ENCODE peak calls at places on chromosome 13, in seven cellular contexts. G, U, Y, K, X, C and W are unnamed samples.

GRCh38 chr13:94169783-94170513 is 309.5 kb downstream of the DCT start:
- DNase-seq in U (no peak), K (peak; percentile 11), G (no peak), X (no peak), C (peak; percentile 16), Y (no peak), W (peak; percentile 40)

GRCh38 chr13:30616927-30617314 is 799 bp upstream of the USPL1 start:
- DNase-seq in Y (peak; percentile 79), X (peak; percentile 88), G (peak; percentile 78), C (peak; percentile 95), U (peak; percentile 62), K (peak; percentile 91), W (peak; percentile 94)

GRCh38 chr13:99307648-99308339 is 595 bp upstream of the GPR183 start:
- DNase-seq in C (peak; percentile 81), Y (peak; percentile 76), X (peak; percentile 83), G (no peak), K (peak; percentile 92), U (no peak), W (peak; percentile 72)

GRCh38 chr13:30832377-30832776 is 73.7 kb upstream of the MEDAG start:
- DNase-seq in U (no peak), X (no peak), K (no peak), Y (no peak), G (no peak), C (no peak), W (no peak)

GRCh38 chr13:110447058-110447511 is 114.4 kb downstream of the RAB20 start:
- DNase-seq in X (peak; percentile 29), K (peak; percentile 85), C (peak; percentile 47), U (no peak), G (no peak), Y (peak; percentile 37), W (peak; percentile 70)

GRCh38 chr13:95337597-95337996 is 36.3 kb upstream of the ABCC4 start:
- DNase-seq in K (no peak), U (no peak), G (no peak), Y (no peak), C (no peak), X (no peak), W (no peak)

GRCh38 chr13:100399455-100399854 is 189.1 kb downstream of the GGACT start:
- DNase-seq in G (no peak), X (no peak), K (no peak), U (peak; percentile 70), C (no peak), Y (no peak), W (no peak)

GRCh38 chr13:75495938-75496337 is 14.0 kb upstream of the TBC1D4 start:
- DNase-seq in Y (peak; percentile 75), X (peak; percentile 69), C (no peak), U (no peak), G (no peak), K (peak; percentile 94), W (peak; percentile 76)